ENCODE peak calls at places on chromosomes 11 and 22, in nine cellular contexts. C, Y, J, V, Q, D, P, E and Z are unnamed samples.

GRCh38 chr11:12221136-12221535 is 110.7 kb downstream of the MICAL2 start:
- DNase-seq in E (peak; percentile 86), C (no peak), J (no peak), V (no peak), Q (no peak), D (no peak), P (no peak), Y (no peak), Z (no peak)

GRCh38 chr11:124543145-124543544 is 309 bp downstream of the OR8B12 start:
- DNase-seq in Q (no peak), D (no peak), C (peak; percentile 13), V (no peak), Y (no peak), J (no peak), E (no peak), P (no peak), Z (no peak)

GRCh38 chr11:117417856-117418255 is 90.2 kb downstream of the CEP164 start:
- DNase-seq in C (no peak), P (no peak), Q (no peak), Y (no peak), J (no peak), D (no peak), V (no peak), E (no peak), Z (no peak)

GRCh38 chr11:117528061-117528780 is 200.6 kb downstream of the CEP164 start:
- DNase-seq in E (peak; percentile 85), J (peak; percentile 7), C (peak; percentile 19), P (no peak), D (no peak), V (no peak), Q (no peak), Y (no peak), Z (no peak)

GRCh38 chr22:19275104-19275503 is 16.4 kb downstream of the CLTCL1 start:
- DNase-seq in Q (no peak), E (no peak), Y (no peak), P (no peak), C (no peak), V (no peak), D (no peak), J (no peak), Z (no peak)

GRCh38 chr11:1060885-1061616 is 13.6 kb upstream of the MUC2 start:
- DNase-seq in E (peak; percentile 6), V (peak; percentile 77), Q (no peak), C (no peak), P (peak; percentile 25), D (no peak), J (peak; percentile 19), Y (peak; percentile 71), Z (peak; percentile 34)

GRCh38 chr22:27349456-27349855 is 452.1 kb downstream of the MN1 start:
- DNase-seq in V (no peak), J (peak; percentile 30), Y (peak; percentile 23), E (no peak), P (no peak), D (no peak), Q (no peak), C (no peak), Z (no peak)

GRCh38 chr11:46856605-46857339 is 10.7 kb upstream of the CKAP5 start:
- DNase-seq in D (no peak), V (no peak), C (peak; percentile 18), Y (no peak), Q (no peak), E (no peak), J (no peak), P (no peak), Z (no peak)

GRCh38 chr22:20645954-20646353 is 128.0 kb upstream of the SERPIND1 start:
- DNase-seq in J (no peak), C (no peak), D (no peak), Q (no peak), Y (no peak), E (no peak), V (no peak), P (no peak), Z (no peak)

GRCh38 chr11:133134561-133135173 is 397.6 kb downstream of the OPCML start:
- DNase-seq in V (peak; percentile 76), D (peak; percentile 34), C (peak; percentile 72), Y (peak; percentile 26), E (peak; percentile 70), Q (peak; percentile 90), J (peak; percentile 0), P (no peak), Z (no peak)

GRCh38 chr11:8038393-8038792 is 42.6 kb upstream of the TUB start:
- DNase-seq in V (no peak), D (no peak), Q (peak; percentile 63), C (no peak), P (no peak), J (no peak), E (no peak), Y (no peak), Z (no peak)

GRCh38 chr11:337711-338110 is 17.1 kb upstream of the IFITM3 start:
- DNase-seq in Q (no peak), Y (no peak), E (no peak), D (no peak), V (no peak), C (no peak), J (no peak), P (no peak), Z (no peak)

GRCh38 chr11:78019808-78020207 is 3.3 kb downstream of the KCTD14 start:
- DNase-seq in Q (no peak), C (no peak), E (no peak), J (peak; percentile 42), V (no peak), D (no peak), P (no peak), Y (no peak), Z (no peak)

GRCh38 chr11:1938343-1939005 is 8.7 kb upstream of the MRPL23 start:
- DNase-seq in P (no peak), Q (no peak), D (peak; percentile 14), J (no peak), E (peak; percentile 5), V (no peak), C (no peak), Y (no peak), Z (no peak)

GRCh38 chr11:55942785-55943392 is 6.7 kb upstream of the OR5I1 start:
- DNase-seq in C (peak; percentile 58), D (no peak), Q (peak; percentile 84), V (no peak), E (no peak), P (peak; percentile 2), J (peak; percentile 1), Y (peak; percentile 51), Z (no peak)
- TF ChIP-seq CTCF in C (peak; percentile 20), D (peak; percentile 48), Q (peak; percentile 78), V (peak; percentile 26), E (no peak), P (peak; percentile 15), J (peak; percentile 12), Y (peak; percentile 43), Z (peak; percentile 14)

DNA sequence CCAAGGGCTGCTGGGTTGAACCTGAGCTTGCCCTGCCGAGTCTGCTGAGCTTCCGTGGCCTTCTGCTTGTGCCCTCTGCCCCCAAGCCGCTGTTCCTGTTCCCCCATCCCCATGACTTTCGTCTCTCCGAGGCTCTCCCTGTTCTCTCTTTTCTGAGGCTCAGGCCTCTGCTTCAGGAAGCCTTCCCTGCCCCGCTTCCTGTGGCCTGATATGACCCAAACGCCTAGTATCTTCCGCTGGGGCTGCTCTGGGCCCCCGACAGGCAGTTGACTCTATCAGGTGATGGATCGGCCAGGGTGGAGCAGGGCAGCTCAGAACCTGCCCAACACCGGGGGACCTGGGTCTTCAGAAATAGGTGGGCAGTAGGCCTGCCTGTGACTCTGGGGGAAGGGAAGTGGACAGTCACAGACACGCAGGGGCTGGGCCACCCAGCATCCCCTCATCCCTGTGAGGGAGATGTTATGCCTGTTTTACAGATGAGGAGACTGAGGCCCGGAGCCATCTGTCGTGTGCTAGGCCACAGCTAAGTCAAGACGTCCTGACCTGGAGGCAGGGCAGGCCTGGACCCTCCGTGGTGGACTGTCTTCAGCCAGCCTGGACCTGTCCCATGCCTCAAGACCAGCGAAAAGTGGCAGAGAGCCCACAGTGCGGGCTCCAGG is 16.3 kb downstream of the BAD start:
- DNase-seq in D (no peak), C (no peak), Q (no peak), E (no peak), V (no peak), P (no peak), J (no peak), Y (peak; percentile 23), Z (no peak)
- H3K4me3 ChIP-seq in D (peak overlapping the region; percentile 85), C (peak overlapping the region; percentile 72), Q (peak overlapping the region; percentile 73), E (no peak overlapping the region), V (peak overlapping the region; percentile 81), P (peak overlapping the region; percentile 69), J (no peak overlapping the region), Y (peak overlapping the region; percentile 67), Z (no peak overlapping the region)

GRCh38 chr11:75241906-75242644 is 1.5 kb downstream of the TPBGL start:
- DNase-seq in E (no peak), J (no peak), P (no peak), Q (peak; percentile 34), Y (no peak), C (no peak), V (peak; percentile 11), D (no peak), Z (no peak)

GRCh38 chr11:75242722-75243600 is 2.4 kb downstream of the TPBGL start:
- DNase-seq in Y (no peak), P (no peak), E (peak; percentile 15), D (no peak), J (no peak), V (peak; percentile 16), C (no peak), Q (no peak), Z (no peak)

GRCh38 chr11:75240381-75241035 is at the start of gene TPBGL:
- DNase-seq in J (no peak), Q (peak; percentile 65), V (peak; percentile 23), C (no peak), E (peak; percentile 61), P (no peak), D (no peak), Y (no peak), Z (no peak)

GRCh38 chr11:75239551-75240290 is 853 bp upstream of the TPBGL start:
- DNase-seq in P (no peak), D (no peak), E (peak; percentile 5), J (no peak), Q (peak; percentile 57), Y (no peak), V (peak; percentile 17), C (no peak), Z (no peak)

GRCh38 chr11:75241036-75241905 is 697 bp downstream of the TPBGL start:
- DNase-seq in V (peak; percentile 87), J (peak; percentile 76), C (peak; percentile 82), Q (peak; percentile 84), Y (peak; percentile 85), E (peak; percentile 84), P (peak; percentile 33), D (peak; percentile 83), Z (peak; percentile 18)
- TF ChIP-seq CTCF in V (peak; percentile 71), J (peak; percentile 65), C (peak; percentile 53), Q (peak; percentile 49), Y (peak; percentile 37), E (peak; percentile 89), P (peak; percentile 43), D (peak; percentile 95), Z (peak; percentile 50)

DNA sequence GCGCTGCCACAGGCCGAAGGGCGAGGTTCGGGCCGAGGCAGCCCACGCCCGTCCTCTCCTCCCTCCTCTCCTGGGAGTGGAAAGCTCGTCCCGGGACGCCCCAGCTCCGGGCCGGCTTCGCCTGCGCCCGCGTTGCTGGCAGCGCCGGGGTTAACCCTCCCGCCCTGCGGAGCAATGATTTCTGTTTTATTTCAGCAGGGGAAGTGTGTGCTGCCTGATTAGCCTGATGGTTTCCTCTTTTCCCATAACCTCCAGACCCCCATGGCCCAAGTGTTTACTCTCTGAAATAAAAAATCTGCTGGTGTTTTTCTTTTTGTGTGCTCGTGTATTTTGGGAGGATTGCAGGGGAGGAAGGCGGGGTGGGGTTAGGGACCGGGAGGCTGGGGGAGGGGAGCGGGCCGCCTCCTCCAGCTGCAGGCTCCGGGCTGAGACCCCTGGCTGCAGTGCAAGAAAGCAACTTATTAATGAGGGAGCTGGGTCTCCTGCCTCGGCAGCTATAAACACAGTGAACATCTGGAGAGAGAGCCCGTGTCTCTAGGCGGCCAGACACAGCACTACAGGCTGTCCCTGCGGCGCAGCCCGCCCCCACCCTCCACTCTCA is 38.6 kb downstream of the ETS1 start:
- DNase-seq in J (no peak), C (peak; percentile 80), Y (peak; percentile 56), D (peak; percentile 78), P (no peak), Q (peak; percentile 60), V (peak; percentile 49), E (no peak), Z (no peak)
- H3K4me3 ChIP-seq in J (peak overlapping the region; percentile 39), C (peak overlapping the region; percentile 35), Y (peak overlapping the region; percentile 32), D (peak overlapping the region; percentile 69), P (peak overlapping the region; percentile 32), Q (peak overlapping the region; percentile 59), V (peak overlapping the region; percentile 44), E (no peak overlapping the region), Z (peak overlapping the region; percentile 46)